ENCODE peak calls at places on chromosomes 3 and 15, in four cellular contexts. V is nephron progenitor cell, M is A549, R is GM10248. C is an unnamed sample.

GRCh38 chr15:100929641-100930042 is 10.5 kb downstream of the LRRK1 start:
- DNase-seq in V (peak), M (no peak), R (peak), C (peak)

GRCh38 chr3:27147215-27147614 is 222.0 kb downstream of the NEK10 start:
- DNase-seq in V (no peak), M (no peak), R (no peak), C (no peak)

GRCh38 chr3:102090646-102091045 is 241.3 kb downstream of the NFKBIZ start:
- DNase-seq in V (no peak), M (peak), R (no peak), C (no peak)

GRCh38 chr3:51954120-51954519 is 1.1 kb upstream of the GPR62 start:
- DNase-seq in V (no peak), M (no peak), R (no peak), C (no peak)

GRCh38 chr15:31471731-31472430 is 145.2 kb downstream of the KLF13 start:
- DNase-seq in V (no peak), M (no peak), R (no peak), C (no peak)

GRCh38 chr3:25448750-25449684 is 21.0 kb downstream of the RARB start:
- DNase-seq in V (no peak), M (peak), R (no peak), C (no peak)

GRCh38 chr15:85312486-85312885 is 67.9 kb upstream of the AKAP13 start:
- DNase-seq in V (no peak), M (no peak), R (peak), C (no peak)

GRCh38 chr3:97515076-97515475 is 249.5 kb upstream of the ARL6 start:
- DNase-seq in V (no peak), M (no peak), R (no peak), C (no peak)

GRCh38 chr3:39065197-39065596 is 13.4 kb downstream of the WDR48 start:
- DNase-seq in V (peak), M (peak), R (peak), C (peak)

GRCh38 chr3:116102037-116102436 is 343.2 kb downstream of the LSAMP start:
- DNase-seq in V (no peak), M (no peak), R (no peak), C (no peak)
- TF ChIP-seq CTCF in V (no peak), M (no peak), R (no peak), C (no peak)

GRCh38 chr15:99911824-99912223 is 178.6 kb upstream of the LYSMD4 start:
- DNase-seq in V (no peak), M (no peak), R (no peak), C (no peak)

GRCh38 chr15:99907698-99908097 is 174.5 kb upstream of the LYSMD4 start:
- DNase-seq in V (no peak), M (no peak), R (no peak), C (no peak)

GRCh38 chr15:99906356-99906755 is 173.1 kb upstream of the LYSMD4 start:
- DNase-seq in V (no peak), M (no peak), R (no peak), C (no peak)

GRCh38 chr15:99906793-99907192 is 173.6 kb upstream of the LYSMD4 start:
- DNase-seq in V (no peak), M (no peak), R (no peak), C (no peak)

DNA sequence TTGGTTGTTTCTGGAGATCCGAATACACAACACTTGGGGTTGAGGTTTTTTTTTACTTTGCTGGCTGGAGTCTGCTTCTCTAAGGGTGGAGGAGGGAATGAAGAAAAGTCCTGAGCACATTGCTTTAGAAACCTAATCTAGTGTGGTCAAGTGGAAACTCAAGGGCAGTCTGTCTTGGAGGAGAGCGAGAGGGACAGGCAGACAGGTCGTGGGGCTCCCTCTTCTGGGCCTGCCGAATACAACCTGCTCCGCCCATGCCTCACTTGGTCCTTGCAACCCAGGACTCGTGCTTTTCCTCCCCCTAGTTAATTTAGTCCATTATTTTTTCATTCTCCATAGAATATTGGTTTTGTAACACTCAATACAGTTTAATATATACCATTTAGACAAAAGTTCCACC is 176.7 kb upstream of the LYSMD4 start:
- DNase-seq in V (no peak), M (peak), R (peak), C (no peak)
- TF ChIP-seq CTCF in V (peak), M (peak), R (peak), C (no peak)

GRCh38 chr3:31984321-31984720 is 2.8 kb downstream of the ZNF860 start:
- DNase-seq in V (no peak), M (no peak), R (no peak), C (no peak)

GRCh38 chr3:31978553-31978952 is 2.5 kb downstream of the OSBPL10 start:
- DNase-seq in V (no peak), M (peak), R (no peak), C (no peak)

GRCh38 chr3:31979006-31979697 is 1.9 kb downstream of the OSBPL10 start:
- DNase-seq in V (no peak), M (no peak), R (peak), C (no peak)

GRCh38 chr3:31980530-31981205 is 394 bp downstream of the OSBPL10 start:
- DNase-seq in V (peak), M (peak), R (peak), C (peak)

GRCh38 chr3:31981206-31982181 is at the start of the genes OSBPL10 and ZNF860:
- DNase-seq in V (peak), M (peak), R (peak), C (peak)
- TF ChIP-seq CTCF in V (no peak), M (no peak), R (no peak), C (no peak)

GRCh38 chr3:31815006-31815405 is 166.1 kb downstream of the OSBPL10 start:
- DNase-seq in V (no peak), M (no peak), R (no peak), C (no peak)

GRCh38 chr3:31815631-31816440 is 165.2 kb downstream of the OSBPL10 start:
- DNase-seq in V (no peak), M (no peak), R (no peak), C (no peak)

GRCh38 chr3:31813686-31814085 is 167.4 kb downstream of the OSBPL10 start:
- DNase-seq in V (no peak), M (no peak), R (no peak), C (no peak)

GRCh38 chr3:31813197-31813596 is 167.9 kb downstream of the OSBPL10 start:
- DNase-seq in V (no peak), M (no peak), R (no peak), C (no peak)

GRCh38 chr3:31810991-31811433 is 170.1 kb downstream of the OSBPL10 start:
- DNase-seq in V (no peak), M (no peak), R (no peak), C (no peak)
- TF ChIP-seq CTCF in V (no peak), M (no peak), R (no peak), C (no peak)

GRCh38 chr15:71049706-71050422 is 65.4 kb upstream of the THSD4 start:
- DNase-seq in V (no peak), M (no peak), R (no peak), C (no peak)
- TF ChIP-seq CTCF in V (no peak), M (no peak), R (no peak), C (no peak)

GRCh38 chr3:11642455-11643162 is 1.1 kb downstream of the VGLL4 start:
- DNase-seq in V (peak), M (peak), R (peak), C (peak)

GRCh38 chr3:11641683-11642407 is 1.9 kb downstream of the VGLL4 start:
- DNase-seq in V (no peak), M (no peak), R (peak), C (no peak)

GRCh38 chr3:11641316-11641682 is 2.4 kb downstream of the VGLL4 start:
- DNase-seq in V (no peak), M (no peak), R (no peak), C (no peak)

GRCh38 chr3:11640009-11640673 is 3.6 kb downstream of the VGLL4 start:
- DNase-seq in V (no peak), M (no peak), R (no peak), C (no peak)

DNA sequence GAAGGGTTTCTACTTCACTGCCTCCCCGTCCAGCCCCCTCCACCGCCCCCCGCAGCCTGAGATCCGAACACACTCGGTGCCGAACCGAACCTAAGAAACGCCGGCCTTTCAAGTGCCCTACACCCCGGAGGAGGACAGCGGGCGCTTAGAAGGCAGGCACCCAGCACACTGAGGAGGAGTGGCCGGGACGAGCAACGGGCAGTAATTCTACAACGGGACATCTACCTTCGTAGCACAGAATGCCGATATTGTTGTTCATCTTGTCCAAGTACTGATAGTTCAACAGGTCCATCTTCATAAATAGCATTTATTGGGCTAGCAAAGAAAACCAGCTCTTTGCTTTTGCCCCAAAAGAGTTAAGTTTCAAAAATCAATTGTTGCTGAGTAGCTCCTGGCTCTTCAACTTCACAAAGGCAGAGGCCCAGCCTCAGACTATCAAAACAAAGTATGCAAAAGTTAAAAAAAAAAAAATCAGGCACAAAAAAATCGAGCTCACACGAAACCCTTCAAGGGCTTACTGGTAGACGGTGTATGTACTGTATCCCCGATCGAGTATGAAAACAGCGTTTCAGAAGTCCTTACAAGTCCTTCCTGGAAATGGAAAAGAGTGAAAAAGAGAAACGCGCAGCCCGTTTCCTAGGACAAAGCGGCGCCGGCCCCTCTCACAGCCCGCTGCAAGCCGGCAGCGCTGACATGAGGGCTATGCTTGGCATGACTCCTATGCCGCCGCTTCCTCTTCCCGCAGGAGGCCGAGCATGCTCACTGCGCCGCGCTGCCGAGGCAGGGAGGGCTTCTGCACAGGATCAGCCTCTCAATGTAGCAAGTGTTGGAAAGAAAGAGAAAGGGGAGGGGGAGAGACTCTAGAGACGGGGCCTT is at the start of gene VGLL4:
- DNase-seq in V (peak), M (peak), R (peak), C (peak)
- TF ChIP-seq CTCF in V (no peak), M (no peak), R (no peak), C (no peak)

GRCh38 chr3:65479967-65480366 is 558.8 kb downstream of the MAGI1 start:
- DNase-seq in V (no peak), M (no peak), R (no peak), C (no peak)

GRCh38 chr3:65485826-65486592 is 552.7 kb downstream of the MAGI1 start:
- DNase-seq in V (no peak), M (no peak), R (no peak), C (no peak)

GRCh38 chr3:65484964-65485363 is 553.8 kb downstream of the MAGI1 start:
- DNase-seq in V (no peak), M (no peak), R (no peak), C (no peak)

GRCh38 chr3:65481085-65481484 is 557.6 kb downstream of the MAGI1 start:
- DNase-seq in V (no peak), M (no peak), R (no peak), C (no peak)

GRCh38 chr3:65483475-65483874 is 555.2 kb downstream of the MAGI1 start:
- DNase-seq in V (no peak), M (no peak), R (no peak), C (peak)
- TF ChIP-seq CTCF in V (no peak), M (no peak), R (no peak), C (no peak)

DNA sequence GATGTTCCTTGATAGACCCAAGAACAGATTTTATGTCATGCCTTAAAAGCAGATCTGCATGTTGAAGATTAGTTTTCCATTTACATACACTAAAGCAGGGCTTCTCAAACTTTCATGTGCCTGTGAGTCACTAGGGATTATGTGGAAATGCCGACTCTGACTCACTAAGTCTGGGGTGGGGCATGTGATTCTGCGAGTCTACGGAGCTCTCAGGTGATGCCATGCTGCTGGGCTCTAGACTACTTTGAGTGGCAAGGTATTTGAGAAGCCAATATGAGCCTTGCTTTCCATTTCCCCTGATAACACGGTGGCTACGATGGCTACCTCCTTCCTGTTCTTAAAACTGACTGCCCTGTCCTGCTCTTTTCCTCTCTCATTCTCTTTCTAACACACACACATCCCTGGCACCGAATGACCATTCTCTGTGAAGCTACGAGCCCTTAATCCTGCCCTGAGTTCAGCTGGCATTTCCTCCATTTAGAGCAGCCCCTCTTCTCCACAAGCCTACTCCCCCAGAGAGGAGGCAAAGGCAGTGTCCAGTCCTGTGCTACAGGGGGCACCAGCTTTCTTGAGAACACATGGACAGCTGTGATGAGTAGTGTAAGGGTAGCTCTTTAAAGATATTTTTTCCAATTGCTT is 39.7 kb upstream of the PYGO1 start:
- DNase-seq in V (no peak), M (peak), R (no peak), C (no peak)
- TF ChIP-seq CTCF in V (no peak), M (no peak), R (no peak), C (no peak)

GRCh38 chr15:26628071-26628470 is 144.8 kb downstream of the GABRB3 start:
- DNase-seq in V (no peak), M (peak), R (no peak), C (no peak)
- TF ChIP-seq CTCF in V (no peak), M (no peak), R (no peak), C (no peak)